ENCODE peak calls at places on chromosomes 13 and 19, in five cellular contexts. L is GM23338, S is spleen, K is K562, Q is transverse colon. G is an unnamed sample.

GRCh38 chr13:92354583-92354982 is 872.0 kb upstream of the GPC6 start:
- DNase-seq in L (no peak), S (no peak), K (no peak), Q (no peak), G (no peak)

GRCh38 chr13:47175172-47175806 is 278.4 kb upstream of the HTR2A start:
- DNase-seq in L (no peak), S (no peak), K (no peak), Q (no peak), G (no peak)

GRCh38 chr19:48190288-48191284 is 20.1 kb downstream of the ZSWIM9 start:
- DNase-seq in L (peak; percentile 98), S (no peak), K (peak; percentile 94), Q (peak; percentile 26), G (peak; percentile 90)

GRCh38 chr13:82747948-82748347 is 1134.3 kb downstream of the SLITRK1 start:
- DNase-seq in L (no peak), S (no peak), K (no peak), Q (no peak), G (no peak)

GRCh38 chr19:32018014-32018413 is 327.4 kb upstream of the ZNF507 start:
- DNase-seq in L (no peak), S (no peak), K (no peak), Q (peak; percentile 19), G (no peak)

GRCh38 chr19:3699741-3700241 is 477 bp downstream of the PIP5K1C start:
- DNase-seq in L (no peak), S (no peak), K (no peak), Q (no peak), G (no peak)

GRCh38 chr13:53921473-53921872 is 892.9 kb downstream of the OLFM4 start:
- DNase-seq in L (no peak), S (peak; percentile 71), K (no peak), Q (no peak), G (peak; percentile 57)

GRCh38 chr13:97892717-97893116 is 60.8 kb upstream of the IPO5 start:
- DNase-seq in L (no peak), S (no peak), K (no peak), Q (no peak), G (no peak)

DNA sequence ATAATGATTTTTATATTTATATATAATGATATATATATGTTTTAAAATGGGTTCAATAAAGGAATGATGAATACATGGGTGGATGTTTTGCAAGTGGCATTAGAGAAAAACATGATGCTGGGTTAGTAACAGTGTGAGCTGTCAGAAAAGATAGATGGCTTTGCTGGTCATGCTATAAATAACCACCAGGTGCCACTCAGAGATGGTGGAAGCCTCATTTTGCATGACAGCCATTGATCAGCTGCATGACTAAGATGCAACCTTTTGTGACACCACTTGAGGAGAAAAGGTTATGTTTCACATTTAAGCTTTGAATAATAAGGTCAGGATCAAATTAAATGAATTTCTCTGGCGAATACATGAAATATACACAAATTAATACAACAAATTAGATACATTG is 737.7 kb downstream of the PCDH9 start:
- DNase-seq in L (peak; percentile 68), S (no peak), K (peak; percentile 2), Q (no peak), G (no peak)
- H3K4me3 ChIP-seq in L (no peak overlapping the region), S (no peak overlapping the region), K (no peak overlapping the region), Q (no peak overlapping the region), G (no peak overlapping the region)

DNA sequence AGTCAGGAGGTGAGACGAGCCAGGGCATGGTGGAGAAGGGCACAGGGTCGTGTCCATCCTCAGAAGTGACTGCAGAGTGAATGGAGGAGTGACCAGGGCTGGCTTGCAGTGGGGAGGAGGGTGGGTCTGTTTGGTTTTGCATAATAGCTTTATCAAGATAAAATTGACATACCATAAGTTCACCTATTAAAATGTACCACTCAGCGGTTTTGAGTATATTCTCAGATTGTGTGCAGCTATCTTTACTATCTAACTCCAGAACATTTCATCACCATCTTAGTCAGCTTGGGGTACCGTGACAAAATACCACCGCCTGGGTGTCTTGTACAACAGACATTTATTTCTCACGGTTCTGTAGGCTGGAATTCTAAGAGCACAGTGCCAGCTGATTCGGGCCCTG is 13.2 kb downstream of the ZNF8 start:
- DNase-seq in L (no peak), S (no peak), K (no peak), Q (no peak), G (no peak)
- TF ChIP-seq POLR2AphosphoS5 in L (no peak), S (no peak), K (no peak), Q (no peak), G (no peak)

DNA sequence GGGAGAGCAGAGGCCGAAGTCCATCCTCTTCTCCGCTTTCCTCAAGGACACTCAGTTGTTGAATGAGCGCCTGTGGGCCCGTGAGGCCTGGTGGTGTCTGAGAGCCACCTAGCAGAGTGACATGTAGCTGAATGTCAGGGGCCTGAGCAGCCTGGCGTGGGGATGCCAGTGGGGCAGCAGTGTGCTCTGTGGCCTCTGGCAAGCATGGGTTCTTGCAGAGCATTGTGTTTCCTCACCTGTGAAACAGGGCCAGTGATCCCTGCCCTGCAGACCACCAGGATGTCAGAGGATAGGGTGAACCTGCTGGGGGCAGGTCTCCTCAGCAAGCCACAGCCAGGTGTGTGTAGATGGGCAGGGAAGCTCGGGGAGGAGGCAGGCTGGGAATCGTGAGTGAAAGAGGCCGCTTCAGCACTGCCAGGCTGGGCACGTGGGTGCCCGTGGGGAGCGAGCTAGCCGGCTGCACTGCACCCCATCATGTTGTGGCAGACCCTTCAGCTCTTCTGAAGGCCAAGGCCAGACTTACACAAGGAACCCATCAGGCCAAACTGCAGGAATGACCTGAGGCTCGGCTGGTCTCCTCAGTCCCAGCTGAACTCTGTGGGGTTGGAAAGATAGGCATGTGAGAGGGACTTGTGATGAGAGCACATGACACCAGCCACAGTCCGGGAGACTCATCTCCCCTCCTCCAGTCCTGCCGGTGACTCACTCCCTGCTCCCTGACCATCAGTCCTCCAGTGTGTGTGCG is 5.0 kb downstream of the PPP1R37 start:
- DNase-seq in L (no peak), S (no peak), K (peak; percentile 85), Q (no peak), G (peak; percentile 68)
- H3K4me3 ChIP-seq in L (no peak overlapping the region), S (no peak overlapping the region), K (no peak overlapping the region), Q (no peak overlapping the region), G (no peak overlapping the region)

GRCh38 chr19:55171440-55171839 is 5.0 kb upstream of the DNAAF3 start:
- DNase-seq in L (no peak), S (no peak), K (peak; percentile 28), Q (no peak), G (no peak)
- TF ChIP-seq POLR2AphosphoS5 in L (no peak), S (no peak), K (no peak), Q (no peak), G (no peak)

DNA sequence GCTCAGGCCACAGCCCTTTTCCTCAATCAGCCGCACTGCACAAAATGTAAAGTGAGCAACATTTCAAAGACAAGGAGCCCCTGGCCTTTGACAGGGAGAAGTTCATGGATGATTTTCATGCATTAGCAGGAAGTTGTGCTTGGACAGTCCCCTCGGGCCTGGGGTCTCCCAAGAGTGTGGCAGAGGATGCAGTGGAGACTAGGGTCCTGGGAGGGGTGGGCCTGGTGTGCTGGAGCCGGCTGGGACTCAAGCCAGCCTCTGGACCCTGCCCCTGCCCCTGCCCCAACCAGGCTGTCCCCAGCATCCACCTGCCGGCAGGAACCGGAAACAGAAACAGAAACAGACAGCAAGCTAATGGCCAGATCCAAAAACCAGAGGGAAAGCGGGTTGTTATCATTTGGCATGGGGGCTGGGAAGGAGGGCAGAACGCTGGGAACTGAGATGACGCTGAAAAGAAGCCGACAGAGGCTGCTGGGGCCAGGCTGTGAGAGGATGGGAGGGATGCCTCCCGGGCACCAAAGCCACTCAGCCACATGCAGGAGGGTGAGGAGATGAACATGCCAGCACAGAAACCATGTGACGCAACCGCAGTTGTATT is 2.3 kb downstream of the GAS6 start:
- DNase-seq in L (no peak), S (no peak), K (no peak), Q (no peak), G (no peak)
- H3K4me3 ChIP-seq in L (no peak overlapping the region), S (no peak overlapping the region), K (no peak overlapping the region), Q (peak overlapping the region; percentile 63), G (peak overlapping the region; percentile 81)

G was measured in upper lobe of left lung.